ENCODE peak calls at places on chromosomes 11 and 22, in six cellular contexts. W is ecto neural progenitor cell, V is HTR-8/SVneo, I is T-cell, Y is cardiac fibroblast, F is SJSA1. U is an unnamed sample.

GRCh38 chr11:35288817-35289541 is 130.4 kb downstream of the SLC1A2 start:
- DNase-seq in W (no peak), V (peak; percentile 48), I (no peak), Y (peak; percentile 80), F (peak; percentile 50), U (no peak)

GRCh38 chr22:22507743-22508273 is 734 bp downstream of the ZNF280B start:
- DNase-seq in W (no peak), V (no peak), I (no peak), Y (peak; percentile 1), F (no peak), U (no peak)

GRCh38 chr11:65524747-65525658 is at the start of gene SCYL1:
- DNase-seq in W (peak; percentile 94), V (peak; percentile 71), I (peak; percentile 76), Y (peak; percentile 92), F (peak; percentile 88), U (peak; percentile 82)

GRCh38 chr11:48093795-48094642 is 113.7 kb downstream of the PTPRJ start:
- DNase-seq in W (no peak), V (peak; percentile 29), I (no peak), Y (peak; percentile 33), F (peak; percentile 5), U (no peak)

GRCh38 chr11:43327987-43328386 is 16.2 kb downstream of the API5 start:
- DNase-seq in W (no peak), V (peak; percentile 15), I (no peak), Y (peak; percentile 88), F (peak; percentile 79), U (peak; percentile 28)

GRCh38 chr11:34459507-34460162 is 20.9 kb downstream of the CAT start:
- DNase-seq in W (no peak), V (no peak), I (no peak), Y (no peak), F (no peak), U (no peak)

GRCh38 chr22:32306561-32306960 is 51.1 kb upstream of the RFPL3 start:
- DNase-seq in W (no peak), V (no peak), I (no peak), Y (no peak), F (no peak), U (no peak)

GRCh38 chr11:60918941-60919275 is 5.0 kb downstream of the TMEM109 start:
- DNase-seq in W (no peak), V (no peak), I (no peak), Y (peak; percentile 19), F (peak; percentile 47), U (no peak)

GRCh38 chr22:45807156-45807915 is 135.7 kb downstream of the ATXN10 start:
- DNase-seq in W (no peak), V (no peak), I (no peak), Y (peak; percentile 18), F (peak; percentile 63), U (no peak)

GRCh38 chr11:66689661-66690590 is 12.2 kb upstream of the RBM4B start:
- DNase-seq in W (no peak), V (no peak), I (no peak), Y (no peak), F (no peak), U (no peak)

GRCh38 chr11:69992943-69993694 is 85.0 kb upstream of the ANO1 start:
- DNase-seq in W (no peak), V (no peak), I (no peak), Y (no peak), F (no peak), U (no peak)

GRCh38 chr22:17434856-17435255 is 65.6 kb downstream of the CECR2 start:
- DNase-seq in W (no peak), V (no peak), I (no peak), Y (peak; percentile 17), F (no peak), U (no peak)

GRCh38 chr11:127806486-127806885 is 780.9 kb downstream of the ETS1 start:
- DNase-seq in W (no peak), V (no peak), I (no peak), Y (no peak), F (no peak), U (no peak)

GRCh38 chr11:61679893-61680621 is at the start of gene DAGLA:
- DNase-seq in W (peak; percentile 91), V (peak; percentile 67), I (peak; percentile 71), Y (peak; percentile 65), F (peak; percentile 77), U (no peak)

GRCh38 chr11:5004429-5005274 is 10.0 kb downstream of the OR51L1 start:
- DNase-seq in W (peak; percentile 53), V (peak; percentile 8), I (no peak), Y (peak; percentile 78), F (no peak), U (no peak)

GRCh38 chr11:130513132-130513531 is 64.7 kb downstream of the ADAMTS15 start:
- DNase-seq in W (peak; percentile 25), V (no peak), I (no peak), Y (peak; percentile 36), F (no peak), U (no peak)

GRCh38 chr11:2166091-2166851 is 5.3 kb upstream of the INS start:
- DNase-seq in W (peak; percentile 77), V (no peak), I (no peak), Y (no peak), F (no peak), U (no peak)

GRCh38 chr22:28034760-28035401 is 115.8 kb upstream of the PITPNB start:
- DNase-seq in W (peak; percentile 32), V (no peak), I (peak; percentile 6), Y (peak; percentile 79), F (peak; percentile 38), U (no peak)

GRCh38 chr11:130798280-130798679 is 118.0 kb downstream of the SNX19 start:
- DNase-seq in W (no peak), V (peak; percentile 50), I (no peak), Y (peak; percentile 52), F (peak; percentile 79), U (peak; percentile 57)

GRCh38 chr11:113847111-113847510 is 28.3 kb downstream of the USP28 start:
- DNase-seq in W (no peak), V (no peak), I (no peak), Y (no peak), F (no peak), U (no peak)

GRCh38 chr11:112127056-112127455 is 36.8 kb downstream of the IL18 start:
- DNase-seq in W (no peak), V (no peak), I (no peak), Y (no peak), F (no peak), U (no peak)

GRCh38 chr11:120223793-120224192 is 13.0 kb downstream of the OAF start:
- DNase-seq in W (no peak), V (no peak), I (no peak), Y (no peak), F (no peak), U (no peak)

GRCh38 chr22:36493690-36494110 is 12.3 kb upstream of the TXN2 start:
- DNase-seq in W (no peak), V (no peak), I (no peak), Y (no peak), F (no peak), U (no peak)

GRCh38 chr22:25777870-25778269 is 35.9 kb downstream of the MYO18B start:
- DNase-seq in W (no peak), V (peak; percentile 41), I (no peak), Y (peak; percentile 62), F (no peak), U (no peak)

GRCh38 chr11:84905411-84905810 is 721.7 kb downstream of the DLG2 start:
- DNase-seq in W (no peak), V (no peak), I (no peak), Y (peak; percentile 1), F (no peak), U (no peak)

GRCh38 chr11:104653011-104653806 is 245.1 kb downstream of the CASP12 start:
- DNase-seq in W (no peak), V (peak; percentile 17), I (no peak), Y (peak; percentile 29), F (no peak), U (no peak)

GRCh38 chr11:129681344-129682114 is 134.1 kb upstream of the TMEM45B start:
- DNase-seq in W (no peak), V (no peak), I (no peak), Y (no peak), F (no peak), U (no peak)

GRCh38 chr11:46977940-46978595 is 41.5 kb downstream of the CSTPP1 start:
- DNase-seq in W (no peak), V (no peak), I (no peak), Y (no peak), F (no peak), U (no peak)

GRCh38 chr22:45317551-45318167 is 7.9 kb downstream of the FAM118A start:
- DNase-seq in W (peak; percentile 56), V (no peak), I (peak; percentile 49), Y (peak; percentile 77), F (peak; percentile 77), U (no peak)

GRCh38 chr22:20249797-20250354 is 18.2 kb downstream of the RTN4R start:
- DNase-seq in W (no peak), V (no peak), I (no peak), Y (peak; percentile 58), F (no peak), U (no peak)

GRCh38 chr11:10309163-10310093 is 4.6 kb downstream of the ADM start:
- DNase-seq in W (no peak), V (no peak), I (no peak), Y (peak; percentile 94), F (no peak), U (peak; percentile 57)

GRCh38 chr11:22807855-22808558 is 21.6 kb downstream of the SVIP start:
- DNase-seq in W (no peak), V (no peak), I (no peak), Y (peak; percentile 63), F (no peak), U (no peak)

GRCh38 chr11:20618083-20618482 is 18.7 kb downstream of the SLC6A5 start:
- DNase-seq in W (no peak), V (no peak), I (no peak), Y (peak; percentile 51), F (no peak), U (no peak)

GRCh38 chr11:69892237-69892985 is 73.2 kb upstream of the FGF3 start:
- DNase-seq in W (no peak), V (no peak), I (no peak), Y (no peak), F (no peak), U (no peak)

GRCh38 chr22:43275545-43275981 is 67.6 kb downstream of the SCUBE1 start:
- DNase-seq in W (no peak), V (peak; percentile 15), I (no peak), Y (peak; percentile 41), F (no peak), U (no peak)

GRCh38 chr11:14273885-14274284 is 85.1 kb downstream of the RRAS2 start:
- DNase-seq in W (no peak), V (no peak), I (no peak), Y (no peak), F (no peak), U (no peak)

GRCh38 chr11:34356576-34356917 is 1.3 kb downstream of the ABTB2 start:
- DNase-seq in W (peak; percentile 64), V (no peak), I (no peak), Y (peak; percentile 63), F (no peak), U (no peak)

GRCh38 chr11:871472-871871 is 28.8 kb downstream of the TSPAN4 start:
- DNase-seq in W (no peak), V (no peak), I (no peak), Y (no peak), F (no peak), U (no peak)

U was measured in T1000.